ENCODE peak calls at places on chromosomes 5 and 9, in six cellular contexts. One of them, this sample, is unnamed. For H3K36me3, the result is how much of the 10 kb centered on the place peaks cover.

GRCh38 chr5:139709587-139710369 is 61.6 kb downstream of the CXXC5 start:
- DNase-seq in endodermal cell: peak
- DNase-seq in breast epithelium: no peak
- DNase-seq in IMR-90: no peak
- DNase-seq in stomach: no peak
- DNase-seq in fibroblast of lung: no peak
- DNase-seq in this sample: no peak

GRCh38 chr5:35924950-35925722 is 13.3 kb downstream of the CAPSL start:
- DNase-seq in breast epithelium: peak
- DNase-seq in stomach: peak
- DNase-seq in endodermal cell: peak
- DNase-seq in IMR-90: peak
- DNase-seq in fibroblast of lung: peak
- DNase-seq in this sample: peak

GRCh38 chr9:37936965-37937364 is 33.0 kb upstream of the SLC25A51 start:
- DNase-seq in IMR-90: peak
- DNase-seq in endodermal cell: no peak
- DNase-seq in fibroblast of lung: peak
- DNase-seq in stomach: no peak
- DNase-seq in breast epithelium: no peak
- DNase-seq in this sample: no peak

GRCh38 chr5:137186759-137187461 is 312.2 kb downstream of the SPOCK1 start:
- DNase-seq in endodermal cell: no peak
- DNase-seq in stomach: no peak
- DNase-seq in breast epithelium: no peak
- DNase-seq in fibroblast of lung: peak
- DNase-seq in IMR-90: peak
- DNase-seq in this sample: peak

GRCh38 chr5:51997908-51998307 is 614.7 kb downstream of the ISL1 start:
- DNase-seq in fibroblast of lung: no peak
- DNase-seq in breast epithelium: no peak
- DNase-seq in stomach: no peak
- DNase-seq in endodermal cell: no peak
- DNase-seq in IMR-90: no peak
- DNase-seq in this sample: no peak

GRCh38 chr5:130975299-130975698 is 189.8 kb downstream of the HINT1 start:
- DNase-seq in fibroblast of lung: no peak
- DNase-seq in stomach: peak
- DNase-seq in breast epithelium: no peak
- DNase-seq in endodermal cell: no peak
- DNase-seq in IMR-90: no peak
- DNase-seq in this sample: no peak

GRCh38 chr9:78574354-78575036 is 277.6 kb downstream of the PSAT1 start:
- DNase-seq in breast epithelium: no peak
- DNase-seq in IMR-90: no peak
- DNase-seq in endodermal cell: no peak
- DNase-seq in stomach: no peak
- DNase-seq in fibroblast of lung: no peak
- DNase-seq in this sample: no peak

GRCh38 chr9:95008151-95008771 is 281.8 kb downstream of the AOPEP start:
- DNase-seq in stomach: no peak
- DNase-seq in fibroblast of lung: no peak
- DNase-seq in breast epithelium: no peak
- DNase-seq in endodermal cell: no peak
- DNase-seq in IMR-90: no peak
- DNase-seq in this sample: no peak

GRCh38 chr9:135979472-135980166 is 18.4 kb upstream of the UBAC1 start:
- DNase-seq in endodermal cell: no peak
- DNase-seq in stomach: no peak
- DNase-seq in breast epithelium: no peak
- DNase-seq in fibroblast of lung: no peak
- DNase-seq in IMR-90: no peak
- DNase-seq in this sample: no peak

GRCh38 chr9:81395301-81396054 is 293.9 kb downstream of the TLE1 start:
- DNase-seq in breast epithelium: no peak
- DNase-seq in IMR-90: no peak
- DNase-seq in fibroblast of lung: no peak
- DNase-seq in stomach: no peak
- DNase-seq in endodermal cell: no peak
- DNase-seq in this sample: no peak

GRCh38 chr5:75265731-75266130 is 29.1 kb upstream of the ANKRD31 start:
- DNase-seq in stomach: no peak
- DNase-seq in endodermal cell: no peak
- DNase-seq in IMR-90: peak
- DNase-seq in breast epithelium: no peak
- DNase-seq in fibroblast of lung: peak
- DNase-seq in this sample: no peak

GRCh38 chr9:96236854-96237545 is 65.0 kb downstream of the HSD17B3 start:
- DNase-seq in fibroblast of lung: peak
- DNase-seq in endodermal cell: peak
- DNase-seq in breast epithelium: no peak
- DNase-seq in stomach: no peak
- DNase-seq in IMR-90: no peak
- DNase-seq in this sample: no peak

GRCh38 chr5:167012281-167013034 is 1279.0 kb upstream of the WWC1 start:
- DNase-seq in fibroblast of lung: peak
- DNase-seq in breast epithelium: no peak
- DNase-seq in IMR-90: no peak
- DNase-seq in stomach: no peak
- DNase-seq in endodermal cell: no peak
- DNase-seq in this sample: no peak

GRCh38 chr5:103881560-103881959 is 319.0 kb upstream of the NUDT12 start:
- DNase-seq in breast epithelium: no peak
- DNase-seq in endodermal cell: no peak
- DNase-seq in IMR-90: no peak
- DNase-seq in stomach: no peak
- DNase-seq in fibroblast of lung: no peak
- DNase-seq in this sample: no peak

DNA sequence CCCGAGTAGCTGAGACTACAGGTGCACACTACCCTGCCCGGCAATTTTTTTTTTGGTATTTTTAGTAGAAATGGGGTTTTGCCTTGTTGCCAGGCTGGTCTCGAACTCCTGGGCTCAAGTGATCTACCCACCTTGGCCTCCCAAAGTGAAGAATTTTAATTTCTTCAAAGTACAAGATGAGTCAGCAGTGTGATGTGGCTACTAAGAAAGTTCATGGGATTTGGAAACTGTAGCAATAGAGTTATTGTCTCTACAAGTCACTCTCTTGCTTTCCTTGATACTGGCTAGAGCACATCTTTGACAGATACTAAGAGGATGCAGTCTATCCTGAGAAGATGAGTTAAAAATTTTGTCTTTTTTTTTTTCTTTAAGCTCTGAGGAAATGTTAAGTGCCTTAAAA is 1.6 kb downstream of the CREB3 start:
- DNase-seq in breast epithelium: no peak
- DNase-seq in stomach: no peak
- DNase-seq in endodermal cell: no peak
- DNase-seq in fibroblast of lung: no peak
- DNase-seq in IMR-90: peak
- DNase-seq in this sample: no peak
- H3K4me3 ChIP-seq in breast epithelium: no peak
- H3K4me3 ChIP-seq in stomach: no peak
- H3K4me3 ChIP-seq in endodermal cell: no peak
- H3K4me3 ChIP-seq in fibroblast of lung: peak
- H3K4me3 ChIP-seq in IMR-90: no peak
- H3K4me3 ChIP-seq in this sample: no peak

GRCh38 chr5:109819878-109820277 is 130.2 kb downstream of the MAN2A1 start:
- DNase-seq in endodermal cell: no peak
- DNase-seq in fibroblast of lung: no peak
- DNase-seq in IMR-90: no peak
- DNase-seq in stomach: no peak
- DNase-seq in breast epithelium: no peak
- DNase-seq in this sample: no peak
- TF ChIP-seq CTCF in endodermal cell: peak
- TF ChIP-seq CTCF in fibroblast of lung: no peak
- TF ChIP-seq CTCF in IMR-90: no peak
- TF ChIP-seq CTCF in stomach: no peak
- TF ChIP-seq CTCF in breast epithelium: no peak
- TF ChIP-seq CTCF in this sample: no peak

DNA sequence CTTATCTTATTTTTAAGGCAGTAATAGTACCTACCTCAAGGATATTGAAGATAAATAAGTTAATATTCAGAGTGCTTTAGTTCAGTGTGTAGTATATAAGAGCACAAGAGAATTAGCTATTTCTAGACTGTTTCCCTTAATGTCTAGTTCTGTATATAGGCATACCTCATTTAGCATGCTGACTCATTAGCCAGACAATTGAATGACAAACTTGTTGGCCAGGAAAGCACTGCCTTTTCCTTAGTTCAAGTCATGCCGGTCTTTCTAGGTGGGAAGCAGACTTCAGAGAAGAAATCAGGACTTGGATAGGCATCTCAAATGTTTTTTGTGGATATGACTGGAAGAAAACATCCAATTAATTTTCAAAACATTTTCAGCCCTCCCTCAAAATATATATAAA is 3.2 kb upstream of the FBXO4 start:
- DNase-seq in breast epithelium: no peak
- DNase-seq in endodermal cell: no peak
- DNase-seq in fibroblast of lung: peak
- DNase-seq in IMR-90: peak
- DNase-seq in stomach: no peak
- DNase-seq in this sample: no peak
- H3K36me3 ChIP-seq in breast epithelium: under half
- H3K36me3 ChIP-seq in endodermal cell: half or more
- H3K36me3 ChIP-seq in fibroblast of lung: under half
- H3K36me3 ChIP-seq in IMR-90: under half
- H3K36me3 ChIP-seq in stomach: under half
- H3K36me3 ChIP-seq in this sample: under half

DNA sequence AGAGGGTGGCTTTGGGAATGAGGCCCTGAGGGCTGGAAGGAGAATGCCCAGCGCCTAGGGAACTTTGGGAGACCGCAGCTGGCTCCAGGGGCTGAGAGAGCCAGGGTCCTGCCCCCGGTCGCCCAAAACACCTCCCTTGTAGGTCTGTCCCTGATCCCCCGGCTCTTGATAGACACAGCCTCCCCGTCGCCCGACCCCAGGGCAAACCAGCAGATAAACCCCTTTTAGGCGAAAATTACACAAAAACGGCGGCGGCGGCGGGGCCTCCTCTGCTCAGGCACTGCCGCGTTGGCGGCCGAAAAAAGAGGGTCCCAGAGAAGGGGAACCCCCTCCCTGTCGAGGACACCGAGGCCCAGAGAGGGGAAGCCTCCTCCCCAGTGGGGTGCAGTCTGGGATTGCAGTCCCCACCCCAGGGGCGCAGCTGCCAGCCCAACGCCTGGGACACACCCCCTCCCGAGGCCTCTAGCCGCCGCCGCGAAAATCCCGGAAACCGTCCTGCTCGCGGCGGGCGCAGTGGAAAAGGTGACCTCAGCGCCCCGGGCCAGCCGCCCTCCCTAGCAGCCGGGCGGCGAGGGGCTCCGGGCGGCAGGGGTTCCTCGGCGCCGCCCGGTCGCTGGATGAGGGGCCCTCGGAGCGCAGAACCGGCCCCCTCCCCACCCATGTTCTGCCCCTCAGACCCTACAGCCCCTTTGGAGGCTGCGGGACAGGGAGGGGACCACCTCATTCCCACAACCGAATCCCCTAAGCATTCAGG is 3.1 kb upstream of the BARX1 start:
- DNase-seq in fibroblast of lung: no peak
- DNase-seq in IMR-90: no peak
- DNase-seq in stomach: no peak
- DNase-seq in breast epithelium: no peak
- DNase-seq in endodermal cell: peak
- DNase-seq in this sample: no peak
- H3K4me3 ChIP-seq in fibroblast of lung: no peak
- H3K4me3 ChIP-seq in IMR-90: no peak
- H3K4me3 ChIP-seq in stomach: peak
- H3K4me3 ChIP-seq in breast epithelium: peak
- H3K4me3 ChIP-seq in endodermal cell: peak
- H3K4me3 ChIP-seq in this sample: no peak

DNA sequence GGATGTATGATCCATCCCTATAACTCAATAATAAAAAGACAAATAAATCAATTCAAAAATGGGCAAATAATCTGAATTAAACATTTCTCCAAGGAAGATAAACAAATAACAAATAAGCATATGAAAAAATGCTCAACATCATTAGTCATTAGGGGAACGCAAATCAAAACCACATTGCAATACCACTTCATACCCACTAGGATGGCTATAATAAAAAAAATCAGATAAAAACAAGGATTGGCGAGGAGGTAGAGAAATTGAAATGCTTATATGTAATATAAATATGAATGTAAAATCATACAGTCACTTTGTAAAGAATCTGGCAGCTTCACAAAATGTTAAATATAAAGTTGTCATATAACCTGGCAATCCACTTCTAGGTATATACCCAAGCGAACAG is 52.3 kb upstream of the TBCA start:
- DNase-seq in fibroblast of lung: no peak
- DNase-seq in IMR-90: no peak
- DNase-seq in endodermal cell: no peak
- DNase-seq in breast epithelium: no peak
- DNase-seq in stomach: no peak
- DNase-seq in this sample: no peak
- TF ChIP-seq CTCF in fibroblast of lung: peak
- TF ChIP-seq CTCF in IMR-90: no peak
- TF ChIP-seq CTCF in endodermal cell: peak
- TF ChIP-seq CTCF in breast epithelium: no peak
- TF ChIP-seq CTCF in stomach: no peak
- TF ChIP-seq CTCF in this sample: no peak

DNA sequence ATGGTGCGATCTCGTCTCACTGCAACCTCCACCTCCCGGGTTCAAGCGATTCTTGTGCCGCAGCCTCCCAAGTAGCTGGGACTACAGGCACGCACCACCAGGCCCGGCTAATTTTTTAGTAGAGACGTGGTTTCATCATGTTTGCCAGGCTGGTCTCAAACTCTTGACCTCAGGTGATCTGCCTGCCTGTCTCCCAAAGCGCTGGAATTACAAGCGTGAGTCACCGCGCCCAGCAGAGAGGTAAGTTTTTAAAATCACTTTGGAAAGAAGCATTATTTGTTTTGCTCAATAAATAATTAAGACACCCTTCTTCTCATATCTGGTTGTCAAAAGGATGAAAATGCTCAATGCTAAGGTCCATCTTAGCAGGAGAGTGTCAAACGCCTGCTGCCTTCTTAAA is 48.5 kb upstream of the STXBP1 start:
- DNase-seq in stomach: no peak
- DNase-seq in breast epithelium: no peak
- DNase-seq in endodermal cell: no peak
- DNase-seq in IMR-90: no peak
- DNase-seq in fibroblast of lung: no peak
- DNase-seq in this sample: no peak
- H3K36me3 ChIP-seq in stomach: under half
- H3K36me3 ChIP-seq in breast epithelium: under half
- H3K36me3 ChIP-seq in endodermal cell: under half
- H3K36me3 ChIP-seq in IMR-90: under half
- H3K36me3 ChIP-seq in fibroblast of lung: under half
- H3K36me3 ChIP-seq in this sample: under half

DNA sequence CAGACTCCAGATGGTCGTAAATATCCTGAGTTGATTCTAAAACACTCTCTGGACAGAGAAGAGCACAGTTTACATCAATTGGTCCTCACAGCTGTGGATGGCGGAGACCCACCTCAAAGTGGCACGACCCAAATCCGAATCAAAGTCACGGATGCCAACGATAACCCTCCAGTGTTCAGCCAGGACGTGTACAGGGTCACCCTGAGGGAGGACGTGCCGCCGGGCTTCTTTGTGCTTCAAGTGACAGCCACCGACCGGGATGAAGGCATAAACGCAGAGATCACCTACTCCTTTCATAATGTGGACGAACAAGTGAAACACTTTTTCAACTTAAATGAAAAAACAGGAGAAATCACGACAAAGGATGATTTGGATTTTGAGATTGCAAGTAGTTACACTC is 891 bp downstream of the PCDHGB2 start:
- DNase-seq in endodermal cell: no peak
- DNase-seq in fibroblast of lung: no peak
- DNase-seq in breast epithelium: no peak
- DNase-seq in IMR-90: no peak
- DNase-seq in stomach: no peak
- DNase-seq in this sample: no peak
- H3K4me3 ChIP-seq in endodermal cell: no peak
- H3K4me3 ChIP-seq in fibroblast of lung: no peak
- H3K4me3 ChIP-seq in breast epithelium: peak
- H3K4me3 ChIP-seq in IMR-90: no peak
- H3K4me3 ChIP-seq in stomach: peak
- H3K4me3 ChIP-seq in this sample: no peak

This sample was measured in BJ.